ENCODE peak calls at places on chromosomes 5 and 9, in four cellular contexts. D is activated naive CD4-positive, alpha-beta T cell treated with anti-CD3 and anti-CD28 coated beads, Interleukin-2, amount 50 U/mL, for 72 hours; U is GM23248; Y is immature natural killer cell. H is an unnamed sample.

GRCh38 chr9:118449554-118449953 is 745.4 kb downstream of the TLR4 start:
- DNase-seq in D (no peak), U (no peak), Y (no peak), H (no peak)

GRCh38 chr9:89428901-89429890 is 68.7 kb downstream of the SEMA4D start:
- DNase-seq in U (no peak), D (no peak), Y (peak; percentile 35), H (no peak)

GRCh38 chr9:34580358-34580757 is 9.2 kb downstream of the CNTFR start:
- DNase-seq in Y (no peak), D (no peak), U (no peak), H (no peak)

GRCh38 chr9:108019821-108020220 is 530.3 kb upstream of the KLF4 start:
- DNase-seq in Y (no peak), D (no peak), U (no peak), H (no peak)

GRCh38 chr9:107737987-107738743 is 248.6 kb upstream of the KLF4 start:
- DNase-seq in U (peak; percentile 97), Y (no peak), D (no peak), H (peak; percentile 85)

GRCh38 chr5:125152461-125153189 is 406.2 kb upstream of the ZNF608 start:
- DNase-seq in Y (no peak), U (no peak), D (no peak), H (no peak)

GRCh38 chr5:51987679-51988209 is 604.5 kb downstream of the ISL1 start:
- DNase-seq in U (no peak), Y (no peak), D (no peak), H (no peak)

GRCh38 chr9:114157516-114158176 is 2.3 kb downstream of the COL27A1 start:
- DNase-seq in U (peak; percentile 65), Y (no peak), D (no peak), H (no peak)

GRCh38 chr5:123814796-123815479 is 303.0 kb downstream of the CSNK1G3 start:
- DNase-seq in Y (no peak), U (peak; percentile 13), D (no peak), H (no peak)

GRCh38 chr5:115375922-115376321 is 79.5 kb upstream of the CCDC112 start:
- DNase-seq in U (no peak), Y (no peak), D (no peak), H (no peak)

GRCh38 chr5:141778211-141778610 is 96.2 kb upstream of the ARAP3 start:
- DNase-seq in U (peak; percentile 91), D (no peak), Y (no peak), H (peak; percentile 90)